ENCODE peak calls at places on chromosome 7, in eight cellular contexts. O is GM03348; A is pons; C is memory B cell; M is NCI-H1092; J is left colon; T is activated CD4-positive, CD25-positive, alpha-beta regulatory T cell; G is naive B cell. K is an unnamed sample.

GRCh38 chr7:138929969-138930368 is 51.2 kb downstream of the KIAA1549 start:
- DNase-seq in T (no peak), G (no peak), J (no peak), O (no peak), M (no peak), C (no peak), A (no peak), K (no peak)

GRCh38 chr7:128830231-128831177 is at the start of gene FLNC:
- DNase-seq in C (peak), O (peak), T (no peak), J (no peak), M (no peak), G (peak), A (no peak), K (peak)

GRCh38 chr7:57867884-57868701 is 418.1 kb downstream of the ZNF716 start:
- DNase-seq in J (no peak), A (peak), G (no peak), T (no peak), M (peak), O (peak), C (no peak), K (peak)

GRCh38 chr7:50869108-50869716 is 86.5 kb upstream of the GRB10 start:
- DNase-seq in C (no peak), O (peak), G (no peak), A (peak), J (no peak), M (no peak), T (no peak), K (no peak)

GRCh38 chr7:2713978-2714377 is 26.0 kb downstream of the AMZ1 start:
- DNase-seq in J (no peak), G (no peak), A (no peak), M (no peak), T (no peak), C (no peak), O (no peak), K (no peak)

GRCh38 chr7:39838326-39838725 is 111.7 kb upstream of the CDK13 start:
- DNase-seq in C (no peak), M (peak), O (no peak), A (no peak), G (no peak), J (peak), T (no peak), K (peak)

GRCh38 chr7:30584970-30585369 is 9.7 kb upstream of the GARS1 start:
- DNase-seq in J (no peak), G (no peak), M (no peak), O (no peak), T (no peak), C (no peak), A (no peak), K (no peak)

GRCh38 chr7:80659120-80660055 is 20.9 kb downstream of the CD36 start:
- DNase-seq in A (peak), M (peak), G (peak), C (no peak), O (peak), T (no peak), J (no peak), K (no peak)

GRCh38 chr7:98054585-98054984 is 52.1 kb upstream of the LMTK2 start:
- DNase-seq in J (no peak), O (no peak), A (no peak), T (no peak), M (no peak), G (no peak), C (no peak), K (no peak)

GRCh38 chr7:84589012-84589411 is 394.4 kb upstream of the SEMA3A start:
- DNase-seq in M (no peak), C (no peak), T (no peak), G (no peak), A (no peak), J (no peak), O (no peak), K (no peak)

GRCh38 chr7:143362126-143362961 is at the start of gene FAM131B:
- DNase-seq in A (no peak), C (no peak), G (no peak), M (no peak), J (no peak), O (peak), T (no peak), K (peak)

GRCh38 chr7:34060548-34060947 is 155.2 kb downstream of the BMPER start:
- DNase-seq in M (no peak), J (no peak), C (no peak), A (no peak), O (peak), G (no peak), T (no peak), K (no peak)

GRCh38 chr7:32045228-32045627 is 25.0 kb downstream of the PDE1C start:
- DNase-seq in T (no peak), O (no peak), G (no peak), A (no peak), M (no peak), J (no peak), C (no peak), K (no peak)

GRCh38 chr7:2074694-2075093 is 158.1 kb downstream of the MAD1L1 start:
- DNase-seq in C (no peak), T (no peak), M (no peak), J (no peak), A (no peak), O (no peak), G (no peak), K (no peak)

GRCh38 chr7:114047889-114048288 is 129.1 kb upstream of the PPP1R3A start:
- DNase-seq in T (no peak), J (no peak), O (peak), A (no peak), M (no peak), G (no peak), C (no peak), K (no peak)

GRCh38 chr7:29955075-29955792 is 34.4 kb downstream of the SCRN1 start:
- DNase-seq in J (no peak), A (no peak), T (no peak), C (no peak), G (no peak), M (no peak), O (no peak), K (no peak)

GRCh38 chr7:134353411-134353810 is 36.7 kb upstream of the SLC35B4 start:
- DNase-seq in T (no peak), M (no peak), J (no peak), O (no peak), C (no peak), A (no peak), G (no peak), K (no peak)

K was measured in NCI-H524.